ENCODE peak calls at places on chromosomes 5 and 9, in seven cellular contexts. S, J, G, T, H, O and U are unnamed samples.

GRCh38 chr9:104078596-104078995 is 15.5 kb upstream of the SMC2 start:
- DNase-seq in S (no peak), J (no peak), G (no peak), T (no peak), H (no peak), O (no peak), U (no peak)

GRCh38 chr9:14433841-14434511 is 120.0 kb upstream of the NFIB start:
- DNase-seq in S (no peak), J (no peak), G (no peak), T (no peak), H (peak; percentile 36), O (peak; percentile 80), U (peak; percentile 69)

GRCh38 chr5:11050596-11051304 is 289.7 kb upstream of the DAP start:
- DNase-seq in S (no peak), J (no peak), G (no peak), T (no peak), H (no peak), O (no peak), U (peak; percentile 2)

GRCh38 chr9:69785757-69786156 is 25.9 kb upstream of the PTAR1 start:
- DNase-seq in S (no peak), J (no peak), G (no peak), T (peak; percentile 10), H (peak; percentile 46), O (peak; percentile 1), U (peak; percentile 78)

GRCh38 chr5:1516615-1517601 is 6.9 kb downstream of the LPCAT1 start:
- DNase-seq in S (no peak), J (no peak), G (peak; percentile 26), T (peak; percentile 69), H (peak; percentile 47), O (no peak), U (peak; percentile 93)

GRCh38 chr5:14178671-14179211 is 35.6 kb downstream of the TRIO start:
- DNase-seq in S (no peak), J (no peak), G (no peak), T (peak; percentile 78), H (peak; percentile 81), O (peak; percentile 8), U (peak; percentile 95)

GRCh38 chr9:132946624-132947295 is 2.3 kb upstream of the TSC1 start:
- DNase-seq in S (no peak), J (no peak), G (no peak), T (no peak), H (peak; percentile 50), O (peak; percentile 35), U (peak; percentile 56)

GRCh38 chr9:34396276-34397214 is 19.8 kb upstream of the MYORG start:
- DNase-seq in S (no peak), J (no peak), G (no peak), T (no peak), H (no peak), O (no peak), U (no peak)

GRCh38 chr5:1648806-1649205 is 125.0 kb upstream of the LPCAT1 start:
- DNase-seq in S (no peak), J (no peak), G (peak; percentile 17), T (peak; percentile 50), H (peak; percentile 66), O (no peak), U (no peak)

GRCh38 chr9:124531115-124531514 is 23.9 kb upstream of the NR5A1 start:
- DNase-seq in S (no peak), J (no peak), G (no peak), T (no peak), H (no peak), O (no peak), U (no peak)

GRCh38 chr5:56102885-56103284 is 108.1 kb upstream of the IL6ST start:
- DNase-seq in S (no peak), J (no peak), G (no peak), T (no peak), H (no peak), O (no peak), U (peak; percentile 35)

GRCh38 chr9:89606049-89606481 is 1.3 kb downstream of the GADD45G start:
- DNase-seq in S (no peak), J (peak; percentile 46), G (no peak), T (no peak), H (peak; percentile 56), O (peak; percentile 73), U (peak; percentile 61)

GRCh38 chr5:73213566-73213998 is 40.6 kb downstream of the TMEM174 start:
- DNase-seq in S (no peak), J (no peak), G (no peak), T (no peak), H (peak; percentile 54), O (no peak), U (peak; percentile 92)

GRCh38 chr5:116750626-116751188 is 176.1 kb upstream of the SEMA6A start:
- DNase-seq in S (no peak), J (no peak), G (no peak), T (no peak), H (no peak), O (no peak), U (no peak)

GRCh38 chr9:90420714-90421513 is 221.7 kb downstream of the DIRAS2 start:
- DNase-seq in S (no peak), J (no peak), G (no peak), T (no peak), H (no peak), O (peak; percentile 71), U (no peak)